ENCODE peak calls at places on chromosomes 7 and 10, in four cellular contexts. O, Z, N and L are unnamed samples.

GRCh38 chr10:120905268-120905667 is 54.1 kb downstream of the WDR11 start:
- DNase-seq in O (no peak), Z (no peak), N (no peak), L (no peak)

GRCh38 chr10:12350167-12350872 is 973 bp downstream of the CAMK1D start:
- DNase-seq in O (peak), Z (no peak), N (no peak), L (peak)

GRCh38 chr10:48506147-48506917 is 98.5 kb downstream of the ARHGAP22 start:
- DNase-seq in O (peak), Z (no peak), N (peak), L (peak)

GRCh38 chr7:87448427-87448826 is 27.1 kb downstream of the ABCB4 start:
- DNase-seq in O (no peak), Z (no peak), N (no peak), L (no peak)

GRCh38 chr10:90602815-90603600 is 254.8 kb downstream of the HTR7 start:
- DNase-seq in O (no peak), Z (no peak), N (no peak), L (no peak)

GRCh38 chr7:103113164-103113563 is 35.7 kb downstream of the NAPEPLD start:
- DNase-seq in O (no peak), Z (no peak), N (no peak), L (no peak)

GRCh38 chr10:74097776-74098175 is 52.9 kb downstream of the AP3M1 start:
- DNase-seq in O (no peak), Z (no peak), N (no peak), L (no peak)

GRCh38 chr10:76136876-76137420 is 705.5 kb downstream of the LRMDA start:
- DNase-seq in O (no peak), Z (no peak), N (no peak), L (no peak)

GRCh38 chr10:35206274-35206673 is 79.6 kb downstream of the CREM start:
- DNase-seq in O (no peak), Z (no peak), N (no peak), L (no peak)

GRCh38 chr10:21406595-21407218 is 118.8 kb downstream of the SKIDA1 start:
- DNase-seq in O (no peak), Z (no peak), N (peak), L (no peak)

GRCh38 chr10:97539523-97540200 is 32.9 kb upstream of the ANKRD2 start:
- DNase-seq in O (no peak), Z (no peak), N (no peak), L (peak)

GRCh38 chr7:146176790-146177189 is 60.2 kb downstream of the CNTNAP2 start:
- DNase-seq in O (no peak), Z (no peak), N (no peak), L (no peak)

GRCh38 chr10:25068152-25069058 is 52.0 kb downstream of the THNSL1 start:
- DNase-seq in O (no peak), Z (no peak), N (no peak), L (no peak)

GRCh38 chr10:43793714-43794113 is 145.0 kb upstream of the ZNF32 start:
- DNase-seq in O (no peak), Z (no peak), N (no peak), L (peak)

GRCh38 chr10:91642831-91643692 is 10.2 kb upstream of the PPP1R3C start:
- DNase-seq in O (no peak), Z (no peak), N (no peak), L (no peak)

GRCh38 chr10:124415210-124415609 is 3.5 kb downstream of the OAT start:
- DNase-seq in O (no peak), Z (no peak), N (no peak), L (no peak)

GRCh38 chr7:35908305-35909223 is 107.7 kb downstream of the SEPTIN7 start:
- DNase-seq in O (no peak), Z (no peak), N (no peak), L (no peak)

GRCh38 chr7:104966022-104966421 is 48.0 kb upstream of the KMT2E start:
- DNase-seq in O (no peak), Z (no peak), N (no peak), L (no peak)

GRCh38 chr7:134827889-134828288 is 48.5 kb downstream of the CALD1 start:
- DNase-seq in O (no peak), Z (no peak), N (no peak), L (no peak)

GRCh38 chr10:75286901-75287300 is 51.1 kb upstream of the COMTD1 start:
- DNase-seq in O (no peak), Z (no peak), N (no peak), L (no peak)

GRCh38 chr10:18214692-18215563 is 74.7 kb downstream of the CACNB2 start:
- DNase-seq in O (peak), Z (no peak), N (peak), L (peak)

GRCh38 chr10:132371641-132372081 is 25.3 kb upstream of the PWWP2B start:
- DNase-seq in O (no peak), Z (no peak), N (no peak), L (peak)

GRCh38 chr10:45374451-45375052 is 536 bp downstream of the ALOX5 start:
- DNase-seq in O (no peak), Z (no peak), N (no peak), L (peak)

GRCh38 chr10:23345861-23346260 is 1.3 kb upstream of the C10orf67 start:
- DNase-seq in O (no peak), Z (no peak), N (no peak), L (no peak)

GRCh38 chr10:71213127-71213616 is 802 bp downstream of the UNC5B start:
- DNase-seq in O (no peak), Z (no peak), N (peak), L (peak)

GRCh38 chr7:148527717-148528168 is 62.8 kb upstream of the C7orf33 start:
- DNase-seq in O (peak), Z (peak), N (peak), L (peak)

GRCh38 chr7:148524479-148525173 is 65.9 kb upstream of the C7orf33 start:
- DNase-seq in O (no peak), Z (no peak), N (no peak), L (no peak)

GRCh38 chr7:148521271-148521670 is 69.3 kb upstream of the C7orf33 start:
- DNase-seq in O (no peak), Z (no peak), N (no peak), L (no peak)

DNA sequence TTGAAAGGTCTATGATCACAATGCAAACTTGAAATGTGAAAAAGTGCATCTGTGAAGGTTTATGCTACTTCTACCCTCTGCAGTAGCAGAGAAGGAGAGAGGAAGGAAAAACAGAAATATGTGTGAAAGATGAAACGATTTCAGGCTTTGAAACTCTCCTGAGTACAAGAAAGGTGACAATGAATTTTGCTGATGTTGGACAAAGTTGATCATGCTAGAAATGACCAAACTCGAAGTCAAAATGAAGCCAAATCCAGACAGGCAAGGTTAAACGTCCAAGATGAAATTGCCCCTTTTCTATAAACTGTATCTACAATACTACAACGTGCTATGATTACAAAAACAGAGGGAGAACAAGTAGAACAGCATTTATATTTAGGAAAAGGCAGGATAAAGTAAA is 67.0 kb upstream of the C7orf33 start:
- DNase-seq in O (no peak), Z (no peak), N (no peak), L (no peak)
- H3K4me3 ChIP-seq in O (no peak), Z (no peak), N (no peak), L (no peak)

DNA sequence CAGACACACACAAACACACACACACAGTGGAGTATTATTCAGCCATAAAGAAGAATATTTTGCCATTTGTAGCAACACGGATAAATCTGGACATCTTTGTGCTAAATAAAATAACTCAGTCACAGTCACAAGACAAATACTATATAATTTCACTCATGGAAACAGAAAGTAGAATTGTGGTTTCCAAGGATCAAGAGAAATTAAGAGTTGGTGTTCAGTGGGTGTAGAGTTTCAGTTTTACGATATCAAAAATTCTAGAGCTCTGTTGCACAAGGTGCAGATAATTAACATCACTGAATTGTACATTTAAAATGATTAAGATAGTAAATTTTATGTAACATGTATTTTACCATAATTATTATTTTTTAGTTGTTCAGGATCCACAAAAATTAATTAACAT is 1235.0 kb downstream of the XPNPEP1 start:
- DNase-seq in O (no peak), Z (no peak), N (no peak), L (no peak)
- TF ChIP-seq MYC in O (no peak), Z (no peak), N (no peak), L (no peak)

DNA sequence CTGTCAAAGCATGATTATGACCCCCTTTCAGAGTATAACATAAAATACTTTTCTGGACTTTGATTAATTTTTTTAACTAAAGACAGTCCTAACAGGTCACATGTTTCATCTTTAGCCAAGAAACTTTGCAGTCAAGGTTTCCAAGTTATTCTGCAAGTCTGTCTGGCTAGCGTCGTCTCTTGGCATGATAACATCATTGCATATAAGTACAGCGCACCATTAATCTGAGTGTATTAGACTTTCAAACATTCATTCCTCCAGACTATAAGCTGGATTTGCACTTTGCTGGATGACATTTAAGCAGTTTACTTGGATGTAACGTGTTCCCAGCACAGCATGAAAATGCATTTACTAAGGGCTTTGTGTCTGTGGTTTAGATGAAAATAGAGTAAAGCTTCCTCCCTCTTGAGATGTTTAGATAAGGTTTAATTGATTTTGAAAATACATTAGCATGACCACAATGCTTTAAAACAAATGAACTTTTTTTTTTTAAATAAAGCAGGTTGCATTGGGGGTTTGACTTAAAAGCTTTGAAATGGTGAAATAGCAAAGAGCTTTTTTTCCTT is 349.0 kb upstream of the MTPN start:
- DNase-seq in O (no peak), Z (no peak), N (no peak), L (no peak)
- H3K4me3 ChIP-seq in O (no peak), Z (no peak), N (no peak), L (no peak)

GRCh38 chr10:27153855-27154198 is 357 bp downstream of the YME1L1 start:
- DNase-seq in O (peak), Z (no peak), N (peak), L (peak)
- TF ChIP-seq MYC in O (no peak), Z (no peak), N (no peak), L (no peak)

DNA sequence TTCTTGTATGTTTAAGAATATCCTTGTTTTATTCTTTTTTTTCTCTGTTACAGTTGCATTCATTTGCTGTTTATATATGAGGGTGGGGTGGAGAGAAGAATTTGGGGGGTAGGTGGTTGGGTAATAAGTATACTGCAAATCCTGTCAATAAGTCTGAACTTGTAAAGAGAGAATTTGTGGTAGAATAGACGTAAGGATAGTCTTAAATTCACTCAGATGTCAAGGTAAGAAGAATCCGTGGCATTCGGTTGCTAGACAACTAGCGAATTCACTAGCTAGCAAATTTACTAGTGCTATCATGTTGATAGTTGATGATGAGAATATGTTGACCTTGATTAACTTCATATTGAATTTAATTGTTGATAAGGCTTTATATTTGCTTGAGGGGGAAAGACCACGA is 40.7 kb downstream of the RSBN1L start:
- DNase-seq in O (no peak), Z (no peak), N (no peak), L (no peak)
- H3K4me3 ChIP-seq in O (no peak), Z (no peak), N (no peak), L (no peak)

GRCh38 chr7:151793991-151794507 is 82.9 kb downstream of the PRKAG2 start:
- DNase-seq in O (no peak), Z (no peak), N (no peak), L (no peak)

GRCh38 chr7:151794508-151795167 is 82.3 kb downstream of the PRKAG2 start:
- DNase-seq in O (no peak), Z (no peak), N (no peak), L (no peak)

GRCh38 chr7:151792011-151792410 is 84.9 kb downstream of the PRKAG2 start:
- DNase-seq in O (no peak), Z (no peak), N (no peak), L (no peak)

GRCh38 chr7:151792671-151793070 is 84.2 kb downstream of the PRKAG2 start:
- DNase-seq in O (no peak), Z (no peak), N (no peak), L (no peak)

DNA sequence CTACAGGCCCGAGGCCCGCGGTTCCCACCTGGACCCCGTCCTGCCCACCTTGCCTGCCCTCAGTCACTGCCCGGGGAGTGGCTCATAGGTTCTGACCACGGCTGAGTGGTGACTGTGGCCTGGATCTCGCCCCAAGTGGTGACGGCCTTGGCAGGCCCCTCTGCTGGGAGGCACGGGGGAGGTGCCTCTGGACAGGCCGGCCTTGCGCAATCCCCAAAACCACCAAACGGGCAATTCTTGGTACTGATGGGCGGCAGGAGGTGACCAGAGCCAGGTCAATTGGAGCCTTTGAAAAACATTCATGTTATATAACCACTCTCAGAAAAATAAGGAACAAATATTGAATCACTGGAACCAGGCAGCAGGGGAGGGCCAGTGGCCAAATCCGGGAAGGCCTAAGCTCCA is 83.4 kb downstream of the PRKAG2 start:
- DNase-seq in O (no peak), Z (no peak), N (no peak), L (peak)
- TF ChIP-seq MYC in O (no peak), Z (no peak), N (no peak), L (no peak)

DNA sequence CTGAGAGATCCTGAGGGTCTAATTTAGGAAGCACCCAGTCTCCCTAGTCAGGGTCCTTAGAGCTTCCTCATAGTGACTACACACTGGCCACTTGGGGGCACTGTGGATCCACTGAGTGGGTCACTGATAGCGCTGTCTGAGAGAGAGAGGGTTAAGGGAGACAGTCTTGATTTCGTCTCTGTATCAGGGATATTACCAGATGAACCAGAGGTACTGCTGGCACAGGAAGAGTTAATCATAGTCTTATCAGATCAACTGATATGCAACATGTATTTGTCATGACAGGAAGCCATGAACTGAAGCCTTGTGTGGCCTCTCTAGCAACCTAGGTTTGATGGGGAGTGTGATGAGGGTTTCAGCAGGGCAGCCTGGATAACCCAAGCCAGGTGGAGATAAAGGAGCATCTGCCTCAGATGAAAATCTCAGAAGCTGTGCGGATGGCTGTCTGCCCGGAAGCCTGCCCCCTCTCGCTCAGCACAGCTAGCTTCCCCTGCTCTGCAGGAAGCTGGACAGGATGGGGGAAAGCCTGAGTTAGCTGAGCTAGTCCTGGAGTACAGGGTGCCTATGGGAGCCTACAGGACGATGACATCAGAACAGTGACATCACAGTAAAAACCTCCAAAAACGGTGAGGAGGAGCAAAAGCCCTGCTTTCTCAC is 214.0 kb upstream of the PRSS1 start:
- DNase-seq in O (peak), Z (peak), N (peak), L (peak)
- H3K4me3 ChIP-seq in O (no peak), Z (no peak), N (no peak), L (no peak)

DNA sequence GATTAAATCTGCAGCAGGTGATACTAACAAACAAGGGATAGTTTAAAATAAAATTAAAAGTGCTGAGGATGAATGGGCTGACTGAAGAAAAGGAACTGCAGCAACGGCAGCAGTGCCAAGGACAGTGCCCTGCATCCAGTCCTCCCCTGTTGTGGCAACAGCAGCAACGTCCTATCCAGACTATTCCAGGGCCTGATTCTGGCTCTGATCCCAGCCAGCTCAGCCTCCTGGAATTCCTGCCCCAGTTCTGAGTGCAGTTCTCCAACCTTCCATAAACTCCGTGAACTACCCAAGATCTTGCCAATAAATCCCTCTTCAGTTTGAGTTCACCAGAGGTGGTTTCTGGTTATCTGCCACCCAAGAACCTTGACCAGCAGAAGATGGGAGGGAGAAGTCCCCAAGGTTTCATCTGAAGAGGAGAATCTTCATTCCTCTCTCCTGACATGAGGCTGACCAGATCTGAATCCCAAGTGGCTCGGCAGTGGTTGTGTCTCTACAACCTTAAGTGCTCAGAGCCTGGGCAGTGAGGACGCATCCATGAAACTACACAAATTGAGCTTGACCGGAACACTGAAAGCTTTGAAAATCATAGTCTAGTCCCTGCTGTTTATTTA is 115.8 kb downstream of the SORBS1 start:
- DNase-seq in O (peak), Z (no peak), N (no peak), L (no peak)
- TF ChIP-seq MYC in O (no peak), Z (no peak), N (no peak), L (no peak)

DNA sequence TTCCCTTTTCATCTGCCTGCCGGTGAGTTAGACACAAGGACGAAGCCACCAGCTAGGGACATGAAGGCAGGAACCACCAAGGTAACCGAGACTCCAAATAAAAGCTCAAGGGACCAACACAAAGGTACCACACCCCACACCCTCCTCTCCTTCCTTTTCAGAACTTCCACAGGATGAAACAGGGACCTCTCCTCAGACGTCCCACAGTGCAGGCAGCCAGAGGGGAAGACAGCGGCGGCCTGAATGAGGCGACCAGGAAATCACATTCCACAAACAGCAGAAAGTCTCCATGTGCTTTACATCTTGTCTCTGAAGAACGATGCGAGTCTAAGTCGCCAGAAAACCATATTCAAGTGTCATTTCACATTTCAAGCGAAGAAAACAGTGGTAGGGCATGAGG is 97.8 kb downstream of the DIP2C start:
- DNase-seq in O (no peak), Z (no peak), N (no peak), L (no peak)
- H3K4me3 ChIP-seq in O (no peak), Z (no peak), N (no peak), L (no peak)